ENCODE peak calls at places on chromosomes 1 and 21, in four cellular contexts. H is A549, Y is K562, N is H1. E is an unnamed sample.

GRCh38 chr1:41440321-41441090 is 44.0 kb downstream of the EDN2 start:
- DNase-seq in H (no peak), Y (no peak), N (no peak), E (no peak)

GRCh38 chr1:168287237-168287664 is 6.6 kb downstream of the TBX19 start:
- DNase-seq in H (no peak), Y (peak; percentile 70), N (no peak), E (no peak)

GRCh38 chr21:34801519-34802132 is 132.8 kb downstream of the CLIC6 start:
- DNase-seq in H (peak; percentile 22), Y (peak; percentile 40), N (no peak), E (no peak)

GRCh38 chr1:39776400-39776713 is 5.2 kb upstream of the OXCT2 start:
- DNase-seq in H (no peak), Y (no peak), N (no peak), E (no peak)

GRCh38 chr1:226624526-226624925 is 76.0 kb downstream of the STUM start:
- DNase-seq in H (no peak), Y (no peak), N (no peak), E (no peak)

GRCh38 chr1:158212315-158212714 is 31.6 kb downstream of the CD1D start:
- DNase-seq in H (no peak), Y (no peak), N (peak; percentile 47), E (no peak)

GRCh38 chr1:68197891-68198290 is 34.4 kb downstream of the WLS start:
- DNase-seq in H (peak; percentile 28), Y (no peak), N (no peak), E (peak; percentile 57)

GRCh38 chr1:200693327-200693726 is 23.6 kb upstream of the DDX59 start:
- DNase-seq in H (no peak), Y (no peak), N (no peak), E (no peak)

GRCh38 chr1:10856863-10857598 is 60.6 kb upstream of the CASZ1 start:
- DNase-seq in H (no peak), Y (no peak), N (no peak), E (no peak)

GRCh38 chr1:26367441-26367840 is 5.1 kb downstream of the ZNF683 start:
- DNase-seq in H (no peak), Y (no peak), N (no peak), E (no peak)

GRCh38 chr1:17109897-17110554 is 9.2 kb downstream of the PADI2 start:
- DNase-seq in H (no peak), Y (no peak), N (no peak), E (no peak)

GRCh38 chr1:17112496-17113236 is 6.6 kb downstream of the PADI2 start:
- DNase-seq in H (no peak), Y (no peak), N (no peak), E (no peak)

GRCh38 chr1:17113973-17114372 is 5.3 kb downstream of the PADI2 start:
- DNase-seq in H (no peak), Y (no peak), N (no peak), E (no peak)

GRCh38 chr1:17110555-17110926 is 8.7 kb downstream of the PADI2 start:
- DNase-seq in H (no peak), Y (no peak), N (no peak), E (no peak)

GRCh38 chr1:17112076-17112475 is 7.2 kb downstream of the PADI2 start:
- DNase-seq in H (no peak), Y (no peak), N (no peak), E (no peak)
- H3K4me2 ChIP-seq in H (no peak overlapping the region), Y (no peak overlapping the region), N (no peak overlapping the region), E (no peak overlapping the region)

DNA sequence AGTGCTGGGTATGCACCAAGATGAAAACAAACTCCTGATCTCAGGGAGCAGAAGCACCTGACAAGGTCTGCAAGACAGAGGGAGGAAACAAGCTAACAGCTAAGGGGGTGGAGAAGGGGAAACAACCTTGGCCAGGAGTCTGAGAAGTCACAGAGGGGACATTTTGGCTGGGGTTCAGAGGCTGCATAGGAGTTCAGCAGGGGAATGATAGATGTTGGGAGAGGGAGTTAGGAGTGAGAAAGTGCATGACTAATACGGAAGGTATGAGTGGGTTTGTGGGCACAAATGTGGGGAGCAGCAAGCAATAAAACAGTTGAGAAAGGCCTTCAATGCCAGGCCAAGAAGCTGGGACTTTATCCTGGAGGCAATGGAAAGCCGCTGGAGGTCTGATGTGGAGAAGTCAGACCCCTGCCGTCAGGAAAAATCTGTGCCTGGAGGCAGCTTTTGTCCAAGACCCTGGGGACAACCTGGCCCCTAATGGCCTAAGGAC is 16.4 kb downstream of the EPHA2 start:
- DNase-seq in H (no peak), Y (no peak), N (no peak), E (no peak)
- TF ChIP-seq MAX in H (peak; percentile 34), Y (no peak), N (no peak), E (no peak)

DNA sequence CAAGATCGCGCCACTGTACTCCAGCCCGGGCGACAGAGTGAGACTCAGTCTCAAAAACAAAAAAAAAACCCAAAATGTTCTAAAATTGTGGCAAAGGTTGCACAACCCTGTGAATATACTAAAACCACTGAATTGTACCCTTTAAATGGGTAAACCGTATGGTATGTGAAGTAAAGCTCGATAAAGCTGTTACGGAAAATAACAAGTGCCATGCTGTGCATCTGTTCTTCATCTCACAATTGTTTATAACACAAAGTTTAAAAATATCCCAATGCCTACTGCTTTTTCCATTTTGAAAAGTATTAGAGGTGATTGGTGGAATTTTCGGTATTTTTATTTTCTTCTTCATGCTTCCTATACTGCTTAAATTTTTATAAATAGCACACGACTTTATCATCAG is 111.5 kb downstream of the ENAH start:
- DNase-seq in H (no peak), Y (no peak), N (no peak), E (no peak)
- TF ChIP-seq PHF8 in H (no peak), Y (no peak), N (no peak), E (no peak)

GRCh38 chr1:95169544-95169943 is 52.4 kb downstream of the TLCD4 start:
- DNase-seq in H (peak; percentile 20), Y (peak; percentile 47), N (no peak), E (peak; percentile 46)
- H3K4me2 ChIP-seq in H (peak overlapping the region; percentile 55), Y (no peak overlapping the region), N (no peak overlapping the region), E (no peak overlapping the region)

DNA sequence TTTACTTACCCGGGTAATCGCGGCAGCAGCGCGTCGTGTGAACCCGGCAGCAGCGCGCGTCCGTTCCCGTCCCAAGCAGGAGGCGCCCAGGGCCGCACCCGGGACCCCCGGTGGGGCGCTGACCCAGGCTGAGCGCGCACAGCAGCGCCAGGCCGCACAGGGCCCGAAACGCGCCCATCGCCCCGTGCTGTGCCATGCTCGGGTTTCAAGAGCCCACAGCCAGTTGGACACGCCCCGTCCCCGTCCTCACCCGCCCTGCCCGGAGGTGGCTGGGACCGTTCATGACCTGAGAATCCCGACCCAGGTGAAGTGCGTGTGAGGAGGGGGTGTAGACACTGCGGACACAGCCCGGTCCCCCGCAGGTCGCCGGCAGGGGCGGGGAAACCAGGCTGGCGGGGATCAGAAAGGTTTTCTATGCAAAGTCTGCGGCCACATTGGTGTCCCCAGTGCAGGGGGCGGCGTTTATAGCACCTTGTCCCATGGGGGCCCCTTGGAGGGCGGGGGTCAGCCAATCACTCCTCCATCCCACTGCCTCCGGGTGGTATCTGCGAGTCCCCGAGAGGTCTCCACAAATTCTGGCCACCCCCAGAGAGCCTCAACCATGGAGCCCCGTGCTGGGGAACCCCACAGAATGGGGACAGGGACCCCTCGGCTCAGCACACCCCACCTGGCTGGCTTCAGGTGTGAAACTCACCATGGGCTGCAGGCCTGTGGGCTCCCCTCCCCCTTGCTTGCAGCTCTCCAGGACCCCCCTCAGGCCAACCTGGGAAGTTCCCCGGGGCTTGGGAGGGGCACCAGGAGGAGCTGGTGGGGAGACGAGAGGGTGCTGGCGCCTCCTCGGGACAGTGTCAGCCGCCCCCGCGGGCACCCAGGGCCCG is at the start of gene TNFRSF18:
- DNase-seq in H (no peak), Y (no peak), N (no peak), E (no peak)
- TF ChIP-seq MAX in H (no peak), Y (no peak), N (no peak), E (no peak)

DNA sequence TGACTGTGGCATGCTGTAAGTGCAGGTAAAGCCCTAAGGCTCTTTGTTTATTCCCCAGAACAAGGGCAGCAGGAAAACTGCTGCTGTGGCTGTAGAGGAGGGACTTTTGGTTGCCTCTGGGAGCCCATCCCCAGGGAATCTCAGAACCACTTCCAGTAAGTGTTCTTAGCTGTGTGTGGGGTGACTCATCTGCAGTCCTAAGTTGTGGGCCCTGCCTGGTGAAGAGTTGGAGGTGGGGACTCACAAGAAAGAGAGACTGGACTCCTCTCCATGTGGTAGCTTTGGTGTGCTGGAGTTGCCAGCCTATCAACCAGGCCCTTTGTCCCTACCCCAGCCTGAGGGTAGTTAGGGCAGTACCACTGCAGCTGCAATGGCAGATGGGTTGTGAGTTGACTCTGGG is 24.0 kb upstream of the DENND1B start:
- DNase-seq in H (no peak), Y (no peak), N (no peak), E (no peak)
- TF ChIP-seq PHF8 in H (no peak), Y (no peak), N (no peak), E (no peak)

GRCh38 chr1:100332331-100332730 is 20.0 kb upstream of the CDC14A start:
- DNase-seq in H (no peak), Y (no peak), N (no peak), E (no peak)
- H3K4me2 ChIP-seq in H (no peak overlapping the region), Y (no peak overlapping the region), N (no peak overlapping the region), E (no peak overlapping the region)

GRCh38 chr1:36350659-36351171 is 27.3 kb upstream of the EVA1B start:
- DNase-seq in H (peak; percentile 60), Y (no peak), N (no peak), E (no peak)
- TF ChIP-seq MAX in H (peak; percentile 77), Y (no peak), N (no peak), E (no peak)

E was measured in HepG2.